ENCODE peak calls at places on chromosomes 12 and 14, in four cellular contexts. One of them, this sample, is unnamed.

GRCh38 chr12:52741378-52742195 is 35.6 kb downstream of the KRT76 start:
- DNase-seq in IMR-90: peak
- DNase-seq in DND-41: peak
- DNase-seq in A549: peak
- DNase-seq in this sample: peak

GRCh38 chr14:94880805-94881204 is 110.9 kb upstream of the GSC start:
- DNase-seq in IMR-90: no peak
- DNase-seq in DND-41: no peak
- DNase-seq in A549: no peak
- DNase-seq in this sample: no peak

GRCh38 chr14:66087231-66087630 is 398.9 kb upstream of the CCDC196 start:
- DNase-seq in IMR-90: no peak
- DNase-seq in DND-41: no peak
- DNase-seq in A549: no peak
- DNase-seq in this sample: no peak

GRCh38 chr12:92899388-92900001 is 29.6 kb downstream of the EEA1 start:
- DNase-seq in IMR-90: peak
- DNase-seq in DND-41: no peak
- DNase-seq in A549: peak
- DNase-seq in this sample: peak

GRCh38 chr14:103136388-103137271 is 13.4 kb downstream of the TNFAIP2 start:
- DNase-seq in IMR-90: peak
- DNase-seq in DND-41: no peak
- DNase-seq in A549: no peak
- DNase-seq in this sample: no peak

GRCh38 chr14:41285193-41285748 is 321.4 kb upstream of the LRFN5 start:
- DNase-seq in IMR-90: peak
- DNase-seq in DND-41: peak
- DNase-seq in A549: no peak
- DNase-seq in this sample: no peak

GRCh38 chr14:101817511-101818001 is 56.0 kb downstream of the PPP2R5C start:
- DNase-seq in IMR-90: no peak
- DNase-seq in DND-41: no peak
- DNase-seq in A549: no peak
- DNase-seq in this sample: no peak

GRCh38 chr14:33914676-33915516 is 36.0 kb downstream of the EGLN3 start:
- DNase-seq in IMR-90: peak
- DNase-seq in DND-41: no peak
- DNase-seq in A549: peak
- DNase-seq in this sample: peak

GRCh38 chr12:53953831-53954693 is 641 bp upstream of the HOXC12 start:
- DNase-seq in IMR-90: no peak
- DNase-seq in DND-41: no peak
- DNase-seq in A549: no peak
- DNase-seq in this sample: no peak

GRCh38 chr12:109951751-109952150 is 44.4 kb downstream of the GIT2 start:
- DNase-seq in IMR-90: peak
- DNase-seq in DND-41: no peak
- DNase-seq in A549: no peak
- DNase-seq in this sample: no peak

GRCh38 chr12:120538281-120539156 is 4.4 kb downstream of the RNF10 start:
- DNase-seq in IMR-90: peak
- DNase-seq in DND-41: no peak
- DNase-seq in A549: no peak
- DNase-seq in this sample: peak

GRCh38 chr14:67970923-67971322 is 151.3 kb downstream of the RAD51B start:
- DNase-seq in IMR-90: peak
- DNase-seq in DND-41: no peak
- DNase-seq in A549: no peak
- DNase-seq in this sample: no peak

GRCh38 chr14:103654619-103655018 is 25.6 kb downstream of the KLC1 start:
- DNase-seq in IMR-90: no peak
- DNase-seq in DND-41: no peak
- DNase-seq in A549: no peak
- DNase-seq in this sample: no peak

GRCh38 chr12:79317184-79317847 is 373.4 kb downstream of the PAWR start:
- DNase-seq in IMR-90: no peak
- DNase-seq in DND-41: no peak
- DNase-seq in A549: no peak
- DNase-seq in this sample: no peak

GRCh38 chr12:5328669-5329068 is 103.2 kb upstream of the NTF3 start:
- DNase-seq in IMR-90: no peak
- DNase-seq in DND-41: no peak
- DNase-seq in A549: no peak
- DNase-seq in this sample: no peak

GRCh38 chr14:21258194-21258888 is 10.9 kb downstream of the HNRNPC start:
- DNase-seq in IMR-90: no peak
- DNase-seq in DND-41: no peak
- DNase-seq in A549: no peak
- DNase-seq in this sample: no peak

GRCh38 chr14:90533591-90534021 is 136.8 kb downstream of the CALM1 start:
- DNase-seq in IMR-90: no peak
- DNase-seq in DND-41: no peak
- DNase-seq in A549: no peak
- DNase-seq in this sample: no peak

GRCh38 chr14:94961761-94962575 is 192.1 kb upstream of the GSC start:
- DNase-seq in IMR-90: no peak
- DNase-seq in DND-41: no peak
- DNase-seq in A549: no peak
- DNase-seq in this sample: no peak

GRCh38 chr14:49853572-49854375 is 1.2 kb upstream of the NEMF start:
- DNase-seq in IMR-90: peak
- DNase-seq in DND-41: no peak
- DNase-seq in A549: peak
- DNase-seq in this sample: peak
- H3K4me3 ChIP-seq in IMR-90: peak
- H3K4me3 ChIP-seq in DND-41: peak
- H3K4me3 ChIP-seq in A549: peak
- H3K4me3 ChIP-seq in this sample: peak

DNA sequence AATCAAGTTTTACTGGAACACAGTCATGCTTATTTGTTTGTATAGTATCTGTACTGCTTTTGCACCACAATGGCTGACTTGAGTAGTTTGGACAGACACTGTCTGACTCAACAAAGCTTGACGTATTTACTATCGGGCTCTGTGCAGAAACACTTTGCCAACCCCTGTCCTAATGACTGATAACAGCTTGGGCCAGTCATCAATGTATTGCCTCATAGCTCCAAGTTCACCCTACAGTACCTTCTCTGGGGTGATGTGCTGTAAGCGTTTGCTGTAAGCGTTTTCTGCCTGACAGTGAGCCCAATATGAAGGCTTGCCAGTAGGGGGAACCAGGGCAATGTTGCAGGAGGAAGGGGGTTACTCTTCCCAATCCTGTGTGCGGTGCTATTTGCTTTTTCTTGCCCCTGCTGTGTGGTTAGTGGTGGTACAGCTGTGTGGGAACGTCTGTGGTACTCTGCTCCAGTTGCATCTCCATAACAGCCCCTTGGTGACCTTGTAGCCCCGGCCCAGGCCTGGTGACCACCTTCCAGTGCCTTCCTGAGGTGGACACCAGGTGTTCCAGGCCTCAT is 5.4 kb upstream of the CCDC177 start:
- DNase-seq in IMR-90: peak
- DNase-seq in DND-41: peak
- DNase-seq in A549: peak
- DNase-seq in this sample: peak
- TF ChIP-seq CTCF in IMR-90: peak
- TF ChIP-seq CTCF in DND-41: peak
- TF ChIP-seq CTCF in A549: peak
- TF ChIP-seq CTCF in this sample: peak

GRCh38 chr12:108052260-108052659 is 76.8 kb upstream of the WSCD2 start:
- DNase-seq in IMR-90: no peak
- DNase-seq in DND-41: no peak
- DNase-seq in A549: no peak
- DNase-seq in this sample: no peak
- H3K4me3 ChIP-seq in IMR-90: no peak
- H3K4me3 ChIP-seq in DND-41: no peak
- H3K4me3 ChIP-seq in A549: no peak
- H3K4me3 ChIP-seq in this sample: no peak

GRCh38 chr12:10174986-10175614 is 3.2 kb upstream of the OLR1 start:
- DNase-seq in IMR-90: no peak
- DNase-seq in DND-41: no peak
- DNase-seq in A549: no peak
- DNase-seq in this sample: no peak

GRCh38 chr12:10179871-10180270 is 1.0 kb downstream of the TMEM52B start:
- DNase-seq in IMR-90: peak
- DNase-seq in DND-41: no peak
- DNase-seq in A549: no peak
- DNase-seq in this sample: no peak

GRCh38 chr12:10171954-10172353 is at the start of gene OLR1:
- DNase-seq in IMR-90: peak
- DNase-seq in DND-41: no peak
- DNase-seq in A549: no peak
- DNase-seq in this sample: no peak

GRCh38 chr12:10178766-10179165 is at the start of gene TMEM52B:
- DNase-seq in IMR-90: no peak
- DNase-seq in DND-41: no peak
- DNase-seq in A549: no peak
- DNase-seq in this sample: no peak

GRCh38 chr12:10175849-10176641 is 2.8 kb upstream of the TMEM52B start:
- DNase-seq in IMR-90: no peak
- DNase-seq in DND-41: no peak
- DNase-seq in A549: no peak
- DNase-seq in this sample: no peak
- TF ChIP-seq CTCF in IMR-90: no peak
- TF ChIP-seq CTCF in DND-41: no peak
- TF ChIP-seq CTCF in A549: no peak
- TF ChIP-seq CTCF in this sample: no peak

GRCh38 chr12:112126916-112127315 is 1.6 kb downstream of the TRAFD1 start:
- DNase-seq in IMR-90: peak
- DNase-seq in DND-41: no peak
- DNase-seq in A549: no peak
- DNase-seq in this sample: no peak
- H3K4me3 ChIP-seq in IMR-90: peak
- H3K4me3 ChIP-seq in DND-41: peak
- H3K4me3 ChIP-seq in A549: no peak
- H3K4me3 ChIP-seq in this sample: no peak

GRCh38 chr12:127893875-127894635 is 372.9 kb upstream of the TMEM132C start:
- DNase-seq in IMR-90: no peak
- DNase-seq in DND-41: peak
- DNase-seq in A549: no peak
- DNase-seq in this sample: no peak
- TF ChIP-seq CTCF in IMR-90: no peak
- TF ChIP-seq CTCF in DND-41: peak
- TF ChIP-seq CTCF in A549: no peak
- TF ChIP-seq CTCF in this sample: peak

DNA sequence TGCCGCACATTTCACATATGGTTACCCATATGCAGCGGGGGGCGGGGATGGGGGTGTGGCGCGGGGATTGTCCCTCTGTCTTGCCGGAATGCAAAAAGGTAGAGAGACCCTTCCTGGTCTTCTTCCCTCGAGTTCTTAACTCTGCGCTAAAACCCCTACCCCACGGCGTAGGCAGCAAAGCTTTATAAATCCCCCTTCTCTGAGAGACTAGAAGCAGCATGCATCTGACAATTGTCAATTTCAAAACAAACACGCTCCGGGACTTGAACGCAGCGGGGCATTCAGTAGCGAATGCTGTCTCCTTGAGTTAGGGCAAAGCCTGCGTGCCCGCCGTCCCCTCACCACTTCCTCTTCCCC is 1.8 kb downstream of the PRMT8 start:
- DNase-seq in IMR-90: no peak
- DNase-seq in DND-41: no peak
- DNase-seq in A549: no peak
- DNase-seq in this sample: no peak
- H3K4me3 ChIP-seq in IMR-90: no peak
- H3K4me3 ChIP-seq in DND-41: no peak
- H3K4me3 ChIP-seq in A549: no peak
- H3K4me3 ChIP-seq in this sample: no peak

This sample was measured in AG09309.